ENCODE peak calls at places on chromosomes 2 and 18, in seven cellular contexts. H is GM23338, D is OCI-LY7, U is neural progenitor cell, A is PC-3, R is SK-N-SH, S is HCT116. W is an unnamed sample.
A peak's percentile ranks its signal among the peaks of the same experiment; 100 is the strongest.

GRCh38 chr18:39841133-39842041 is 2113.6 kb upstream of the PIK3C3 start:
- DNase-seq in H (peak; percentile 90), D (no peak), U (peak; percentile 92), A (peak; percentile 35), R (peak; percentile 84), S (peak; percentile 28), W (no peak)

GRCh38 chr2:197904446-197904845 is 100.1 kb downstream of the PLCL1 start:
- DNase-seq in H (no peak), D (no peak), U (no peak), A (no peak), R (no peak), S (no peak), W (peak; percentile 68)

GRCh38 chr2:121723316-121723715 is 13.4 kb downstream of the NIFK start:
- DNase-seq in H (no peak), D (no peak), U (no peak), A (no peak), R (no peak), S (no peak), W (no peak)

GRCh38 chr2:149307014-149307413 is 23.4 kb upstream of the LYPD6 start:
- DNase-seq in H (no peak), D (no peak), U (no peak), A (no peak), R (peak; percentile 49), S (no peak), W (no peak)

GRCh38 chr2:190927257-190927656 is 46.6 kb downstream of the GLS start:
- DNase-seq in H (no peak), D (no peak), U (no peak), A (no peak), R (no peak), S (no peak), W (no peak)

GRCh38 chr2:170077830-170078569 is 99.9 kb upstream of the MYO3B start:
- DNase-seq in H (peak; percentile 47), D (no peak), U (peak; percentile 37), A (no peak), R (no peak), S (no peak), W (no peak)

GRCh38 chr2:199464614-199465352 is 7.0 kb upstream of the SATB2 start:
- DNase-seq in H (no peak), D (no peak), U (peak; percentile 48), A (no peak), R (peak; percentile 29), S (no peak), W (no peak)

GRCh38 chr18:23397907-23398306 is 55.2 kb upstream of the RIOK3 start:
- DNase-seq in H (no peak), D (no peak), U (no peak), A (no peak), R (no peak), S (no peak), W (no peak)

GRCh38 chr2:45636013-45636412 is 15.5 kb upstream of the PRKCE start:
- DNase-seq in H (no peak), D (no peak), U (no peak), A (no peak), R (no peak), S (no peak), W (no peak)

GRCh38 chr2:25265022-25265421 is 76.7 kb downstream of the DNMT3A start:
- DNase-seq in H (no peak), D (no peak), U (no peak), A (no peak), R (no peak), S (no peak), W (no peak)

GRCh38 chr18:62183578-62184195 is 3.2 kb downstream of the PIGN start:
- DNase-seq in H (peak; percentile 71), D (peak; percentile 51), U (peak; percentile 60), A (peak; percentile 83), R (peak; percentile 30), S (peak; percentile 55), W (peak; percentile 70)

GRCh38 chr2:160110674-160111239 is 48.3 kb upstream of the PLA2R1 start:
- DNase-seq in H (no peak), D (no peak), U (no peak), A (no peak), R (peak; percentile 13), S (no peak), W (no peak)

GRCh38 chr18:22377769-22378168 is 39.9 kb downstream of the CTAGE1 start:
- DNase-seq in H (no peak), D (no peak), U (no peak), A (no peak), R (no peak), S (no peak), W (no peak)

DNA sequence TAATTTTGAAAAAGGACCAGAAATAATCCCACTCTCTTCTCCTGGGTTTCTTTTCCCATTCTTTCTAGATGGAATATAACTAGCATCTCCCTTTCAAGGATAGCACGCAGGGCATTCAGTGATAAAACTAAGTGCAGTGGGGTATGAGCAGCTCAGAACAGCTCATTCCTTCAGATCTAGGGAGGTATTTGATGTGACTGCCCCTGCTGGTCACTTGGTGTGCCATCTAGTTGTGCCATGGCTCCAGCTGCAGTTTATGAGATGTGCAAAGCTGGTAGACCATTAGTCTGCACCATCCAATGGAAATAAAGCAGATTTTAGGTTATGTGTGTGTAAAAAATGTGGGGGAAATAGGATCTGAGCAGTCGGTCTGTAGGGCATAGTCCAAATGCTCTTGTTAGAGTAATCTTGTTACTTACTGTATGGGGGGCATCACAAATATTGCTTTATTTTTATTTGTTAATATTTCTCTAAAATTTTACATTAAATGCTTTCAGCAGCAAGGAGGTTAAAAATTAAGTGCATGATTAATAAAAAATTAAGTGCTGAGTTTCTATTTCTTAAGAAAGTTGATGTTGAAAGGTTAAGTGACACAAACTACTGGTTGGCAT is 38.9 kb downstream of the CTAGE1 start:
- DNase-seq in H (peak; percentile 69), D (peak; percentile 4), U (peak; percentile 67), A (peak; percentile 67), R (peak; percentile 22), S (peak; percentile 39), W (no peak)
- TF ChIP-seq CTCF in H (peak; percentile 51), D (peak; percentile 64), U (peak; percentile 70), A (peak; percentile 75), R (peak; percentile 56), S (peak; percentile 83), W (peak; percentile 40)

DNA sequence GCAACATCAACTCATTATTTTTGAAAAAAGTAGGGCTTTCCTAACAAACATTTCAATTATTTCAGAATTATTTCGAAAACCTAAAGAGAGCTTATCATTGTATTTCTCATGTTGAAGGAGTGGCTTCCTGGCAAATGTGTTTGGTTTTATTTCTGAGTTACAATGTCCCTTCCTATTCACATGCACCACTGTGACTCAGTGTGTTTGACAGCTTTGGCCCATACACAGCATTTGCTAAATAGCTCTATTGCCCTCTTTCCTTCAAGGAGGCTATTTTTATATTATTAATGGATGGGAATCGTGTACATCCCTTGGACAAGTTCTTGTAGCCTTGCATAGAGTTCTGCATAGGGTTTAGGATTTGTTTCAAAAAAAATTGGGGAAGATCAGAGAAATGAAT is 205.8 kb downstream of the PTGR3 start:
- DNase-seq in H (no peak), D (no peak), U (no peak), A (no peak), R (no peak), S (no peak), W (no peak)
- TF ChIP-seq EZH2phosphoT487 in H (no peak), D (no peak), U (no peak), A (no peak), R (no peak), S (no peak), W (no peak)

DNA sequence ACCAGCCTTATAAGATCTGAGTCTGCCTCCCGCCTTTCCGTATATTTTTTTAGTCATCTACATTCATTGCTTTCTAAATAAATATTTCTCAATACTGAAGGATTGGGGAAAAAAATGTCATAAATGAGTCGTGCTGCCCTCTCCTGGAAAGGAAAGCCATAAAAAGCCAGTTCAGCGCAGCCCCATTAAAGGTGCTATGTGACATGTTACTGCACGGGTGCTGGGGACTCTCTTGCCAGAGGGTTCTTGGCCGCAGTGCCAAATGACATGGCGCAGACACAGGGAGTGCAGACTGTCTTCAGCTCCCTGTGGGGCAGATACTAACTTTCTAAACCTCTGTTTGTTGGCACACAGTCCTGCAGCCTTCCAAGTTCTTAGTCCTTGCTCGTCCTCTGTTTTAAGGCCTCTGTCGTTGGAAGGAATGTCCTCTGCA is 53.7 kb upstream of the MAP3K20 start:
- DNase-seq in H (peak; percentile 35), D (no peak), U (no peak), A (peak; percentile 90), R (peak; percentile 30), S (no peak), W (no peak)
- TF ChIP-seq CTCF in H (peak; percentile 55), D (peak; percentile 19), U (peak; percentile 34), A (peak; percentile 83), R (peak; percentile 54), S (peak; percentile 30), W (peak; percentile 11)

GRCh38 chr2:12199661-12200258 is 453.3 kb downstream of the LPIN1 start:
- DNase-seq in H (no peak), D (no peak), U (no peak), A (no peak), R (peak; percentile 22), S (no peak), W (no peak)
- TF ChIP-seq EZH2phosphoT487 in H (no peak), D (no peak), U (no peak), A (no peak), R (no peak), S (no peak), W (no peak)

W was measured in MM.1S.